ENCODE peak calls at places on chromosomes 6 and 20, in six cellular contexts. I is stimulated activated CD4-positive, alpha-beta T cell treated with anti-CD3 and anti-CD28 coated beads, Interleukin-12 subunit alpha, Interleukin-12 subunit beta, amount 100 ng/mL, for 24 hours; A is NCI-H1417; J is astrocyte; G is fibroblast of gingiva; H is cardiac fibroblast. Q is an unnamed sample.

GRCh38 chr6:16337280-16337975 is 99.0 kb downstream of the GMPR start:
- DNase-seq in A (no peak), H (peak), I (no peak), J (peak), G (peak), Q (no peak)

GRCh38 chr6:103236923-103237322 is 1622.8 kb downstream of the HACE1 start:
- DNase-seq in A (no peak), G (no peak), I (no peak), J (no peak), H (no peak), Q (no peak)

GRCh38 chr6:11126876-11127275 is 15.4 kb upstream of the ERVFRD-1 start:
- DNase-seq in I (no peak), H (peak), G (no peak), A (no peak), J (peak), Q (no peak)

GRCh38 chr6:152305672-152306071 is 331.5 kb downstream of the SYNE1 start:
- DNase-seq in G (no peak), A (no peak), J (no peak), I (no peak), H (no peak), Q (no peak)

GRCh38 chr6:170163405-170164170 is 127.3 kb downstream of the DLL1 start:
- DNase-seq in H (no peak), J (no peak), I (no peak), A (no peak), G (no peak), Q (no peak)

GRCh38 chr6:111871207-111871606 is 2.0 kb downstream of the FYN start:
- DNase-seq in H (no peak), J (no peak), I (no peak), A (no peak), G (no peak), Q (no peak)

GRCh38 chr20:23037017-23037481 is 1.9 kb downstream of the SSTR4 start:
- DNase-seq in H (no peak), J (no peak), A (no peak), G (no peak), I (no peak), Q (no peak)

GRCh38 chr6:33761922-33762629 is 15.4 kb upstream of the IP6K3 start:
- DNase-seq in A (peak), J (no peak), G (peak), I (peak), H (peak), Q (peak)

GRCh38 chr6:125314019-125314581 is 12.3 kb upstream of the HDDC2 start:
- DNase-seq in A (peak), H (peak), G (peak), I (peak), J (peak), Q (peak)

GRCh38 chr20:25987073-25987927 is 290.6 kb upstream of the ZNF337 start:
- DNase-seq in I (peak), H (peak), G (no peak), A (peak), J (no peak), Q (peak)

GRCh38 chr6:55319961-55320690 is 7.1 kb upstream of the GFRAL start:
- DNase-seq in I (no peak), J (no peak), A (no peak), H (no peak), G (no peak), Q (no peak)

GRCh38 chr20:24998631-24999445 is 6.3 kb upstream of the APMAP start:
- DNase-seq in H (no peak), A (no peak), I (no peak), G (peak), J (no peak), Q (no peak)

GRCh38 chr20:43238833-43239232 is 49.1 kb upstream of the PTPRT start:
- DNase-seq in A (no peak), G (no peak), H (no peak), I (no peak), J (no peak), Q (no peak)

GRCh38 chr6:123423130-123423529 is 213.6 kb downstream of the TRDN start:
- DNase-seq in A (no peak), H (no peak), I (no peak), J (no peak), G (no peak), Q (no peak)

GRCh38 chr20:25059487-25059820 is 1.5 kb upstream of the ACSS1 start:
- DNase-seq in A (no peak), J (no peak), I (no peak), H (no peak), G (no peak), Q (no peak)

GRCh38 chr20:9926007-9926406 is 87.1 kb upstream of the PAK5 start:
- DNase-seq in I (no peak), G (no peak), J (no peak), A (no peak), H (no peak), Q (no peak)

GRCh38 chr6:26159417-26160273 is 72.4 kb downstream of the HFE start:
- DNase-seq in A (peak), H (peak), J (peak), G (no peak), I (no peak), Q (no peak)

GRCh38 chr20:33092361-33092760 is 12.9 kb downstream of the BPIFB4 start:
- DNase-seq in J (no peak), G (no peak), I (no peak), A (no peak), H (no peak), Q (no peak)

GRCh38 chr6:31079656-31080261 is 32.6 kb downstream of the C6orf15 start:
- DNase-seq in A (peak), J (no peak), H (peak), G (peak), I (peak), Q (peak)

GRCh38 chr6:11771473-11772048 is 7.0 kb downstream of the ADTRP start:
- DNase-seq in I (no peak), J (no peak), H (peak), G (no peak), A (no peak), Q (no peak)

GRCh38 chr6:138428943-138429616 is 25.1 kb downstream of the HEBP2 start:
- DNase-seq in I (no peak), H (peak), J (peak), G (peak), A (peak), Q (peak)

GRCh38 chr20:46192376-46192944 is 74.3 kb downstream of the CD40 start:
- DNase-seq in I (no peak), H (no peak), A (no peak), G (no peak), J (no peak), Q (no peak)

GRCh38 chr6:139713416-139713815 is 339.0 kb upstream of the CITED2 start:
- DNase-seq in H (no peak), I (no peak), A (no peak), G (no peak), J (no peak), Q (no peak)

Q was measured in NCI-H1105.